ENCODE peak calls at places on chromosomes 13 and 19, in eight cellular contexts. N, E, G, A, X, Q, R and B are unnamed samples.

GRCh38 chr19:32018014-32018413 is 327.4 kb upstream of the ZNF507 start:
- DNase-seq in N (peak; percentile 76), E (peak; percentile 24), G (no peak), A (no peak), X (no peak), Q (no peak), R (no peak), B (peak; percentile 60)

GRCh38 chr19:13051581-13052165 is 51.0 kb downstream of the LYL1 start:
- DNase-seq in N (peak; percentile 75), E (peak; percentile 67), G (peak; percentile 95), A (peak; percentile 66), X (peak; percentile 83), Q (peak; percentile 14), R (peak; percentile 83), B (no peak)

GRCh38 chr13:113849981-113850721 is 13.7 kb downstream of the GAS6 start:
- DNase-seq in N (no peak), E (no peak), G (no peak), A (no peak), X (no peak), Q (no peak), R (no peak), B (no peak)

GRCh38 chr19:44741841-44742352 is 6.6 kb upstream of the BCL3 start:
- DNase-seq in N (peak; percentile 99), E (peak; percentile 97), G (no peak), A (peak; percentile 97), X (peak; percentile 98), Q (peak; percentile 100), R (peak; percentile 98), B (peak; percentile 98)

GRCh38 chr19:6375411-6376010 is at the start of gene PSPN:
- DNase-seq in N (no peak), E (no peak), G (no peak), A (no peak), X (no peak), Q (no peak), R (no peak), B (no peak)

GRCh38 chr19:31354919-31355318 is 5.7 kb upstream of the TSHZ3 start:
- DNase-seq in N (no peak), E (no peak), G (peak; percentile 45), A (no peak), X (no peak), Q (no peak), R (no peak), B (no peak)

GRCh38 chr13:43804461-43805070 is 17.8 kb upstream of the ENOX1 start:
- DNase-seq in N (peak; percentile 66), E (no peak), G (peak; percentile 80), A (no peak), X (no peak), Q (peak; percentile 51), R (peak; percentile 74), B (peak; percentile 68)

GRCh38 chr19:15631817-15632216 is 8.9 kb upstream of the CYP4F3 start:
- DNase-seq in N (no peak), E (no peak), G (peak; percentile 28), A (no peak), X (no peak), Q (no peak), R (peak; percentile 28), B (no peak)

GRCh38 chr13:29674532-29674931 is 79.0 kb upstream of the SLC7A1 start:
- DNase-seq in N (no peak), E (no peak), G (no peak), A (no peak), X (no peak), Q (peak; percentile 2), R (no peak), B (no peak)

GRCh38 chr13:33004454-33004853 is 11.8 kb upstream of the KL start:
- DNase-seq in N (no peak), E (no peak), G (peak; percentile 24), A (peak; percentile 58), X (no peak), Q (no peak), R (peak; percentile 14), B (no peak)

GRCh38 chr13:104571161-104571889 is 1505.1 kb upstream of the SLC10A2 start:
- DNase-seq in N (peak; percentile 92), E (peak; percentile 88), G (peak; percentile 79), A (no peak), X (no peak), Q (peak; percentile 42), R (peak; percentile 91), B (peak; percentile 88)

GRCh38 chr13:31063734-31064133 is 98.0 kb downstream of the HSPH1 start:
- DNase-seq in N (no peak), E (no peak), G (no peak), A (no peak), X (no peak), Q (no peak), R (no peak), B (no peak)

GRCh38 chr13:94542917-94543316 is 53.0 kb downstream of the TGDS start:
- DNase-seq in N (no peak), E (no peak), G (no peak), A (no peak), X (no peak), Q (no peak), R (no peak), B (no peak)

GRCh38 chr19:35797663-35798062 is 15.0 kb downstream of the PRODH2 start:
- DNase-seq in N (no peak), E (no peak), G (peak; percentile 86), A (no peak), X (no peak), Q (no peak), R (no peak), B (no peak)

GRCh38 chr13:90686438-90686837 is 661.0 kb upstream of the MIR17HG start:
- DNase-seq in N (no peak), E (no peak), G (no peak), A (no peak), X (no peak), Q (peak; percentile 1), R (no peak), B (peak; percentile 62)

GRCh38 chr19:55400281-55401087 is 7.1 kb downstream of the UBE2S start:
- DNase-seq in N (no peak), E (peak; percentile 56), G (no peak), A (no peak), X (no peak), Q (no peak), R (no peak), B (no peak)

GRCh38 chr13:97287047-97287383 is 64.9 kb downstream of the MBNL2 start:
- DNase-seq in N (no peak), E (no peak), G (no peak), A (no peak), X (no peak), Q (no peak), R (peak; percentile 26), B (no peak)

GRCh38 chr19:47226426-47227346 is 4.3 kb downstream of the BBC3 start:
- DNase-seq in N (no peak), E (peak; percentile 84), G (peak; percentile 61), A (peak; percentile 89), X (peak; percentile 94), Q (peak; percentile 95), R (peak; percentile 92), B (no peak)
- TF ChIP-seq CTCF in N (no peak), E (no peak), G (no peak), A (peak; percentile 23), X (peak; percentile 31), Q (peak; percentile 0), R (peak; percentile 46), B (no peak)

DNA sequence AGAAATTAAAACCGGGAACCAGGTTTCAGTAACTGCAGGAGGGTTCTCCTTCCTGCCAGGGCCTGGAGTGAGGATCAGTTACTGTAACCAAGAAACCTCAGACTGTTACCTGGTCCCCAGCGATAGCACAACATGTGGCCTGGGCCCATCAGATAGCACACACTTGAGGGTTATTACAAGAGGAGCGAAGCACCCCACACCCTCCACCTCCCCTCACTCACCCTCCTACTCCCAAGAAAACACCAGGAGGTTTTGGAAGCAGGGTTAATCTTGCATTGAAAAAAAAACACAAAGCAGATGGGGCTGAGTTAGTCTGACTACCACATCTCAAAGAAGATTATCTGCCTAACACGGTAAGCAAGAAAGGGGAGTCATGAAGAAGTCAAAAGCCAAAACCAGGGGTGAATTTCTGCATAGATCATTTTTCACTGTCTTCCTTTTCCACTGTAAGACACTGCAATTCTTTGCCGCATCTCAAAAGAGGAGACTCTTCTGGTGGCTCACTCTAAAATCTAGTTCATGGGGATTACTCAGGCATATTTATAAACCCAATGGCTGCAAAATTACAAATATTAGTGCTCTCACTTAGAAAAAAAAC is 75.9 kb upstream of the DOCK9 start:
- DNase-seq in N (no peak), E (no peak), G (no peak), A (no peak), X (peak; percentile 38), Q (no peak), R (no peak), B (no peak)
- H3K4me1 ChIP-seq in N (peaks cover 4% of the 10 kb centered on the region), E (no peaks in the 10 kb centered on the region), G (peaks cover 35% of the 10 kb centered on the region), A (peaks cover 58% of the 10 kb centered on the region), X (peaks cover 38% of the 10 kb centered on the region), Q (peaks cover 55% of the 10 kb centered on the region), R (no peaks in the 10 kb centered on the region), B (peaks cover 35% of the 10 kb centered on the region)

DNA sequence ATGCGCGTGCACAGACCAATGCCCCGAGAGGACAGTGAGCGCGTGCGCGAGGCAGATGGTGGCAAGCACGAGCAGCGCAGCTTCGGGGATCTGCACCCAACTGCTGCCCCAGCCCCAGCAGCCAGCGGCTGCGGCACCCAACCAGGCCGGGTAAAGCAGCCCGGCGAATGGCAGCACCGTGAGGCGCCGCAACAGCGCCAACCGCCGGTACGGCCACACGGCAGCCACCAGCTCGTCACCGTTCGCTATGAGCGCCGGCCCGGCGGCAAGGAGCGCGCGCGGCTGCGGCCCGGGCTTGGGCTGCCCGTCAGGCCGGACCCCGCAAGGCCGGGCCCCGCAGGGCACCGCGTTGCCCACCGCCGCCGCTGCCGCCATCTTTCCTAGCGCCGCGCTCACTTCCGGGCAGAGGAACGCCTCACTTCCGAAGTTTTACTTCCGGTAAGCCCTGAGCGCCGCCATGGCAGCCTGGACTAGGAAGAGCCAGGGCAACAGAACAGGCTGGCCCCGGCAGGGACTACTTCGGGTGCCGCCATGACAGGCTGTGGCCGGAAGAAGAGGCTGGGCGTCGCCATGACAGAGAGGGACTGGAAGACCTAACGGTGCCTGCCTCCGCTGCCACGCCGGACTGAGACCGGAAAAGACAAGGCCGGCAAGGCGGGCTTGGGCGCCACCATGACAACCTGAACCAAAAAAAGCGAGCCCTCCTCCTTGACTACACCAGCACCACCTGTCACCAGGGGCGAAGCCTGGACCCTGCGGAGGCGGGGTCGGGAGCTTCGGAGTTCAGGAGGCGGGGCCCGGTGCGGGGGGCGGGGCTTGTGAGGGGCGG is at the start of gene ATP13A1:
- DNase-seq in N (peak; percentile 97), E (peak; percentile 98), G (peak; percentile 95), A (peak; percentile 95), X (peak; percentile 98), Q (peak; percentile 95), R (peak; percentile 94), B (peak; percentile 90)
- TF ChIP-seq CTCF in N (no peak), E (no peak), G (no peak), A (peak; percentile 42), X (peak; percentile 15), Q (peak; percentile 11), R (peak; percentile 13), B (peak; percentile 51)

DNA sequence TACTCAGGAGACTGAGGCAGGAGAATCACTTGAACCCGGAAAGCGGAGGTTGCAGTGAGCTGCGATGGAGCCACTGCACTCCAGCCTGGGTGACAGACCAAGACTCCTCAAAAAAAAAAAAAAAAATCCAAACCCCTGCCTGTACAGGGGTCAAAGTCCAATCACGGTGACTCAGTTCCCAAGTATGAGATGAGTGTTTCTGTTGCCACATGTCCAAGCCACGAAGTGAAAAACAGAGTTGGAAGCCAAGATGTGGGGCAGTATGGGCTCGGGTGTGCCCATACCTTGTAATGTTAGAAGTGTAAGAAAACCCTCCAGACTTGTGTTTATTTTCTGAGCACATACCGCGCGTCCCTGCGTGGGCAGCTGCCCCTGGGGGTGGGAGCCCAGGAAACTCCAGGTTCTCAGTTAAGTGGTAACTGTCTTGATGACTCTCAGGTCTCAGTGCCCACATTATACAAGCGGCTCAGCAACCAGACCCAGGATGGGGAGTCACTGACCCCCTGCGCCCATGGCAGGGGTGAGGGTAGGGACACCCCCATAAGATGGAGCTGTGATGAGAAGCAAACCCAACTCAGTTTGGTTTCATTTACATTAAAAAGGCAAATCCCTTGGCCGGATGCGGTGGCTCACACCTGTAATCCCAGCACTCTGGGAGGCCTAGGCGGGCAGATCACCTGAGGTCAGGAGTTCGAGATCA is 1.2 kb upstream of the GPX4 start:
- DNase-seq in N (peak; percentile 55), E (peak; percentile 93), G (no peak), A (no peak), X (peak; percentile 71), Q (peak; percentile 94), R (no peak), B (peak; percentile 92)
- H3K4me1 ChIP-seq in N (peaks cover 12% of the 10 kb centered on the region), E (peaks cover 27% of the 10 kb centered on the region), G (peaks cover 11% of the 10 kb centered on the region), A (peaks cover 90% of the 10 kb centered on the region), X (peaks cover 91% of the 10 kb centered on the region), Q (peaks cover 65% of the 10 kb centered on the region), R (peaks cover 34% of the 10 kb centered on the region), B (peaks cover 19% of the 10 kb centered on the region)